ENCODE peak calls at places on chromosomes 2 and 18, in four cellular contexts. One of them, this sample, is unnamed.

GRCh38 chr2:47043142-47043890 is 111.8 kb downstream of the STPG4 start:
- DNase-seq in progenitor cell of endocrine pancreas: no peak
- DNase-seq in AG04450: peak
- DNase-seq in cardiac fibroblast: peak
- DNase-seq in this sample: peak

GRCh38 chr2:177169810-177170514 is 42.6 kb upstream of the HNRNPA3 start:
- DNase-seq in AG04450: no peak
- DNase-seq in progenitor cell of endocrine pancreas: no peak
- DNase-seq in cardiac fibroblast: no peak
- DNase-seq in this sample: no peak

GRCh38 chr2:239392688-239393400 is 8.0 kb downstream of the HDAC4 start:
- DNase-seq in progenitor cell of endocrine pancreas: no peak
- DNase-seq in AG04450: no peak
- DNase-seq in cardiac fibroblast: no peak
- DNase-seq in this sample: no peak

GRCh38 chr2:205660521-205661124 is 21.7 kb upstream of the NRP2 start:
- DNase-seq in progenitor cell of endocrine pancreas: no peak
- DNase-seq in cardiac fibroblast: peak
- DNase-seq in AG04450: peak
- DNase-seq in this sample: peak

GRCh38 chr2:157587576-157587975 is 41.1 kb downstream of the ACVR1C start:
- DNase-seq in AG04450: no peak
- DNase-seq in progenitor cell of endocrine pancreas: no peak
- DNase-seq in cardiac fibroblast: no peak
- DNase-seq in this sample: no peak

GRCh38 chr2:61887684-61888303 is 662 bp downstream of the CCT4 start:
- DNase-seq in AG04450: no peak
- DNase-seq in progenitor cell of endocrine pancreas: no peak
- DNase-seq in cardiac fibroblast: peak
- DNase-seq in this sample: no peak

GRCh38 chr2:15084826-15085489 is 452.4 kb downstream of the LRATD1 start:
- DNase-seq in cardiac fibroblast: no peak
- DNase-seq in progenitor cell of endocrine pancreas: no peak
- DNase-seq in AG04450: no peak
- DNase-seq in this sample: no peak

GRCh38 chr2:64414736-64415435 is 39.1 kb upstream of the LGALSL start:
- DNase-seq in AG04450: no peak
- DNase-seq in progenitor cell of endocrine pancreas: no peak
- DNase-seq in cardiac fibroblast: no peak
- DNase-seq in this sample: no peak

GRCh38 chr2:238938460-238939055 is 90.7 kb downstream of the TWIST2 start:
- DNase-seq in AG04450: peak
- DNase-seq in cardiac fibroblast: peak
- DNase-seq in progenitor cell of endocrine pancreas: no peak
- DNase-seq in this sample: peak

GRCh38 chr2:182077451-182078142 is 91.9 kb downstream of the PPP1R1C start:
- DNase-seq in AG04450: peak
- DNase-seq in progenitor cell of endocrine pancreas: no peak
- DNase-seq in cardiac fibroblast: peak
- DNase-seq in this sample: peak

GRCh38 chr2:98759827-98760625 is 29.1 kb upstream of the MGAT4A start:
- DNase-seq in AG04450: no peak
- DNase-seq in cardiac fibroblast: no peak
- DNase-seq in progenitor cell of endocrine pancreas: no peak
- DNase-seq in this sample: no peak

GRCh38 chr2:185700883-185701282 is 37.7 kb upstream of the FSIP2 start:
- DNase-seq in cardiac fibroblast: no peak
- DNase-seq in AG04450: no peak
- DNase-seq in progenitor cell of endocrine pancreas: no peak
- DNase-seq in this sample: no peak

GRCh38 chr2:43818761-43819160 is 19.9 kb downstream of the ABCG5 start:
- DNase-seq in cardiac fibroblast: peak
- DNase-seq in AG04450: no peak
- DNase-seq in progenitor cell of endocrine pancreas: no peak
- DNase-seq in this sample: no peak

GRCh38 chr18:13061630-13062189 is 70.5 kb downstream of the CEP192 start:
- DNase-seq in progenitor cell of endocrine pancreas: no peak
- DNase-seq in AG04450: no peak
- DNase-seq in cardiac fibroblast: no peak
- DNase-seq in this sample: no peak

GRCh38 chr2:162989507-162989906 is 150.9 kb upstream of the KCNH7 start:
- DNase-seq in AG04450: no peak
- DNase-seq in progenitor cell of endocrine pancreas: no peak
- DNase-seq in cardiac fibroblast: no peak
- DNase-seq in this sample: no peak

GRCh38 chr2:202147775-202148174 is 74.7 kb downstream of the KIAA2012 start:
- DNase-seq in progenitor cell of endocrine pancreas: no peak
- DNase-seq in cardiac fibroblast: peak
- DNase-seq in AG04450: no peak
- DNase-seq in this sample: no peak

GRCh38 chr18:25349131-25349925 is 2.6 kb downstream of the ZNF521 start:
- DNase-seq in progenitor cell of endocrine pancreas: peak
- DNase-seq in AG04450: peak
- DNase-seq in cardiac fibroblast: peak
- DNase-seq in this sample: no peak

GRCh38 chr18:65897292-65897691 is 146.5 kb downstream of the CDH7 start:
- DNase-seq in AG04450: no peak
- DNase-seq in cardiac fibroblast: no peak
- DNase-seq in progenitor cell of endocrine pancreas: no peak
- DNase-seq in this sample: no peak

GRCh38 chr2:215917953-215918620 is 95.3 kb downstream of the MREG start:
- DNase-seq in cardiac fibroblast: peak
- DNase-seq in AG04450: no peak
- DNase-seq in progenitor cell of endocrine pancreas: no peak
- DNase-seq in this sample: no peak

GRCh38 chr2:96276787-96277499 is 10.9 kb downstream of the CIAO1 start:
- DNase-seq in progenitor cell of endocrine pancreas: no peak
- DNase-seq in AG04450: no peak
- DNase-seq in cardiac fibroblast: no peak
- DNase-seq in this sample: no peak

GRCh38 chr18:71807586-71807985 is 736.6 kb downstream of the CBLN2 start:
- DNase-seq in AG04450: peak
- DNase-seq in cardiac fibroblast: no peak
- DNase-seq in progenitor cell of endocrine pancreas: no peak
- DNase-seq in this sample: no peak

GRCh38 chr2:120451334-120451733 is 105.4 kb downstream of the INHBB start:
- DNase-seq in progenitor cell of endocrine pancreas: no peak
- DNase-seq in cardiac fibroblast: no peak
- DNase-seq in AG04450: no peak
- DNase-seq in this sample: no peak

GRCh38 chr2:172667926-172668325 is 67.7 kb upstream of the RAPGEF4 start:
- DNase-seq in progenitor cell of endocrine pancreas: no peak
- DNase-seq in cardiac fibroblast: no peak
- DNase-seq in AG04450: no peak
- DNase-seq in this sample: no peak

GRCh38 chr2:100812141-100812540 is 7.8 kb upstream of the NPAS2 start:
- DNase-seq in cardiac fibroblast: no peak
- DNase-seq in progenitor cell of endocrine pancreas: no peak
- DNase-seq in AG04450: no peak
- DNase-seq in this sample: no peak

GRCh38 chr2:155223781-155224406 is 525.4 kb downstream of the KCNJ3 start:
- DNase-seq in AG04450: no peak
- DNase-seq in cardiac fibroblast: peak
- DNase-seq in progenitor cell of endocrine pancreas: no peak
- DNase-seq in this sample: no peak

GRCh38 chr2:172806426-172807008 is 70.9 kb downstream of the RAPGEF4 start:
- DNase-seq in cardiac fibroblast: peak
- DNase-seq in progenitor cell of endocrine pancreas: no peak
- DNase-seq in AG04450: peak
- DNase-seq in this sample: peak

GRCh38 chr2:11156396-11157075 is 1.3 kb downstream of the SLC66A3 start:
- DNase-seq in cardiac fibroblast: no peak
- DNase-seq in progenitor cell of endocrine pancreas: no peak
- DNase-seq in AG04450: no peak
- DNase-seq in this sample: no peak

GRCh38 chr2:23549051-23549450 is 164.1 kb downstream of the KLHL29 start:
- DNase-seq in cardiac fibroblast: no peak
- DNase-seq in AG04450: no peak
- DNase-seq in progenitor cell of endocrine pancreas: no peak
- DNase-seq in this sample: no peak

GRCh38 chr2:241882090-241882625 is 12.6 kb downstream of the RTP5 start:
- DNase-seq in progenitor cell of endocrine pancreas: no peak
- DNase-seq in AG04450: no peak
- DNase-seq in cardiac fibroblast: no peak
- DNase-seq in this sample: no peak

GRCh38 chr2:11344956-11345671 is 678 bp upstream of the ROCK2 start:
- DNase-seq in progenitor cell of endocrine pancreas: peak
- DNase-seq in cardiac fibroblast: peak
- DNase-seq in AG04450: peak
- DNase-seq in this sample: peak

GRCh38 chr2:45276914-45277313 is 267.7 kb upstream of the SIX2 start:
- DNase-seq in cardiac fibroblast: peak
- DNase-seq in progenitor cell of endocrine pancreas: no peak
- DNase-seq in AG04450: no peak
- DNase-seq in this sample: no peak

GRCh38 chr2:96751800-96752199 is 8.9 kb upstream of the CNNM4 start:
- DNase-seq in AG04450: no peak
- DNase-seq in progenitor cell of endocrine pancreas: no peak
- DNase-seq in cardiac fibroblast: no peak
- DNase-seq in this sample: no peak

GRCh38 chr2:64998658-64999061 is 9.5 kb downstream of the SLC1A4 start:
- DNase-seq in progenitor cell of endocrine pancreas: no peak
- DNase-seq in cardiac fibroblast: peak
- DNase-seq in AG04450: peak
- DNase-seq in this sample: no peak

DNA sequence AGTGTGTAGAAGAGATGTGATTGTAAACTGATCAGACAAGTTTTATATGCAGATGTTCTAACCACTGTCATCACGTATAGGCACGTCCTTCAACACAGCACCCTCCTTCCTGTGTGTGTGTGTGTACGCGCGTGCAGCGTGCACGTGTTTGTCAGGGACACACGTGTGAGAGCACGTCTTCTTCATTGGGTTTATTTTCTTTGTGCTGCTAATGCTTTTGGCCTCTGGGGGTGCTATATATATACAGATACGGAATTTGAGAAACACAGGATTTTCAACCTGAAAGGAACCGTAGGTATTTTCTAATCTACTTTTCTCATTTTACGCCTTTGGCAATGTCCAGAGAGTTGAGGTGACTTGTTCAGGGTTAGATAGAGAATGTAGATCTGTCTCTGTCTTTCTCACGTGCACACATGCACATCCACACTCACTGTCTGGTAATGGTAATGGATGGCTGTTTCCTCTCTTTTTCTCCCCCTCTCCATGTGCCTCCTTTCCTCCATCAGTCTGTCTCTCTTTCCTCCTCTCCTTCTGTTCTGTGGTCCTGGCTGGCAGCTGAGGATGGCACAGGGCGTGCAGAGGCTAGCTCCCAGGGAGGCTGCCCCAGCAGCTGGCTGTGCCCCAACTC is 13.4 kb upstream of the CELF4 start:
- DNase-seq in AG04450: no peak
- DNase-seq in cardiac fibroblast: peak
- DNase-seq in progenitor cell of endocrine pancreas: no peak
- DNase-seq in this sample: no peak
- TF ChIP-seq CTCF in AG04450: peak
- TF ChIP-seq CTCF in cardiac fibroblast: no peak
- TF ChIP-seq CTCF in progenitor cell of endocrine pancreas: peak
- TF ChIP-seq CTCF in this sample: peak

GRCh38 chr18:28287146-28287545 is 110.2 kb upstream of the CDH2 start:
- DNase-seq in AG04450: no peak
- DNase-seq in cardiac fibroblast: no peak
- DNase-seq in progenitor cell of endocrine pancreas: no peak
- DNase-seq in this sample: no peak

GRCh38 chr18:28281400-28281799 is 104.5 kb upstream of the CDH2 start:
- DNase-seq in cardiac fibroblast: no peak
- DNase-seq in AG04450: no peak
- DNase-seq in progenitor cell of endocrine pancreas: no peak
- DNase-seq in this sample: no peak

GRCh38 chr18:28288784-28289183 is 111.9 kb upstream of the CDH2 start:
- DNase-seq in progenitor cell of endocrine pancreas: no peak
- DNase-seq in cardiac fibroblast: no peak
- DNase-seq in AG04450: no peak
- DNase-seq in this sample: no peak

DNA sequence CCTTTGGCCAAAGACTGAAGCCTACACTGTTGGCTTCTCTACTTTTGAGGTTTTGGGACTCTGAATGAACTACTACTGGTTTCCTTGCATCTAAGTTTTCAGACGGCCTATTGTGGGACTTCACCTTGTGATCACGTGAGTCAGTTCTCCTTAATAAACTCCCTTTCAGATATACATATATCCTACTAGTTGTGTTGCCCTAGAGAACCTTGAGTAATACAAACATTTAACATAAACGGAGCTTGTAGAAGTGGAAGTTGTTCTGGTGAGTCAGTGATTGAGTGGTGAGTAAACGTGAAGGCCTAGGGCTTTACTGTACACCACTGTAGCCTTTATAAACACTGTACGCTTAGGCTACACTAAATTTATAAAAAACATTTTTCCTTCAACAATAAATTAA is 107.2 kb upstream of the CDH2 start:
- DNase-seq in AG04450: peak
- DNase-seq in cardiac fibroblast: peak
- DNase-seq in progenitor cell of endocrine pancreas: no peak
- DNase-seq in this sample: no peak
- TF ChIP-seq CTCF in AG04450: no peak
- TF ChIP-seq CTCF in cardiac fibroblast: no peak
- TF ChIP-seq CTCF in progenitor cell of endocrine pancreas: no peak
- TF ChIP-seq CTCF in this sample: no peak

GRCh38 chr18:63664571-63664970 is 2.9 kb upstream of the SERPINB3 start:
- DNase-seq in AG04450: no peak
- DNase-seq in progenitor cell of endocrine pancreas: no peak
- DNase-seq in cardiac fibroblast: no peak
- DNase-seq in this sample: no peak
- TF ChIP-seq CTCF in AG04450: no peak
- TF ChIP-seq CTCF in progenitor cell of endocrine pancreas: no peak
- TF ChIP-seq CTCF in cardiac fibroblast: no peak
- TF ChIP-seq CTCF in this sample: no peak

DNA sequence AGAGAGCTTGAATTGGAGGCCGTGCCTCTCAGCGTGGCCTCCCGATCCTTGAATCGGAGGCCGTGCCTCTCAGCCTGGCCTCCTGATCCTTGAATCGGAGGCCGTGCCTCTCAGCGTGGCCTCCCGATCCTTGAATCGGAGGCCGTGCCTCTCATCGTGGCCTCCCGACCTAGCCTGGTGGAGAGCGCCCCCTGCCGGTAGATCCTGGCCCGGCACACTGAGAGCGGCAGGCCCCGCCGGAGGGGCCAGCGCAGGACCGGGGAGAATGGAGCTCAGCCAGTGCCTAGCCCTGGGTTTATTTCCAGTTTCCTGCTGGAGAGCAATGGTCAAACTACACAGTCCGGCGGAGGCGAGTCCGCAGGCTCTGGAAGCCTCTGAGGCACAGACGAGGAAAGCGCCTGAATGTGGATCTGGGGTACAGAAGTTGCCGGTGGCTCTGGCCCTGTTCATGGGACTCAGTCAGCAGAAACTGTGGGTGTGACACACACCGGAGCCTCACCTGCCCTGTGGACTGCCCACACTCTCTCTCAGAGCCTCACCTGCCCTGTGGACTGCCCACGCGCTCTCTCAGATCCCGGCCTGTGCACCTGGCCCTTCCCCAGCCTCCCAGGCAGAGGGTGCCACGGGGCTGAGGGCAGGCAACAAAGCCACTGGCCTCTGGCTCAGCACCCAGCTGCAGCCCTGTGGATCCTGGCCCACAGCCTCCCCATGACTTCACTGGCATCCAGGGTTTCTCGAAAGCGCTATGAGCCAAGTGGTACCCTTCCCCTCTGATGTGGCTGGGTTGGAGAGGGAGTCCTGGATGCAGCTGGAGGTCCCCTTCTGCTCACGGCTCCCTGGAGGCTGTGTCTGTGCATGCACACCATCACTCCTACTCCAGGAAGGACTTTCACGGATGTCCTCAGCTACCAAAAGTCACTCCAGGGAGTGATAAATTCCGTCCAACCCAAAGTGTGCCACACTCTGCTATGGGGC is 1.5 kb downstream of the IL36B start:
- DNase-seq in AG04450: no peak
- DNase-seq in cardiac fibroblast: no peak
- DNase-seq in progenitor cell of endocrine pancreas: no peak
- DNase-seq in this sample: no peak
- TF ChIP-seq CTCF in AG04450: no peak
- TF ChIP-seq CTCF in cardiac fibroblast: no peak
- TF ChIP-seq CTCF in progenitor cell of endocrine pancreas: no peak
- TF ChIP-seq CTCF in this sample: no peak